ENCODE peak calls at places on chromosomes 13 and 19, in four cellular contexts. O is mesothelial cell of epicardium, I is body of pancreas, N is GM20000. W is an unnamed sample.
A peak's percentile ranks its signal among the peaks of the same experiment; 100 is the strongest.

GRCh38 chr13:70795484-70795883 is 687.2 kb upstream of the KLHL1 start:
- DNase-seq in I (no peak), N (no peak), O (no peak), W (no peak)

GRCh38 chr19:17359905-17360800 is 17.0 kb downstream of the PLVAP start:
- DNase-seq in O (no peak), N (no peak), I (no peak), W (no peak)

GRCh38 chr19:42919757-42920079 is 2.0 kb upstream of the PSG6 start:
- DNase-seq in O (no peak), N (no peak), I (no peak), W (no peak)

GRCh38 chr19:34681478-34681877 is 4.0 kb downstream of the ZNF302 start:
- DNase-seq in O (no peak), I (no peak), N (no peak), W (no peak)

GRCh38 chr13:29543230-29544215 is 52.0 kb downstream of the SLC7A1 start:
- DNase-seq in N (peak; percentile 78), O (no peak), I (no peak), W (peak; percentile 81)

GRCh38 chr13:93547886-93548285 is 321.3 kb downstream of the GPC6 start:
- DNase-seq in I (no peak), O (no peak), N (no peak), W (no peak)

GRCh38 chr19:22918221-22918620 is 84.8 kb downstream of the ZNF728 start:
- DNase-seq in I (no peak), N (no peak), O (no peak), W (no peak)

GRCh38 chr13:51342706-51343105 is 3.2 kb downstream of the SERPINE3 start:
- DNase-seq in I (no peak), N (no peak), O (no peak), W (no peak)

GRCh38 chr19:30446844-30447243 is 74.7 kb downstream of the ZNF536 start:
- DNase-seq in I (no peak), O (no peak), N (no peak), W (no peak)

GRCh38 chr19:6076675-6077463 is 33.4 kb downstream of the RFX2 start:
- DNase-seq in I (no peak), N (no peak), O (no peak), W (no peak)

GRCh38 chr19:2529473-2529918 is 53.6 kb downstream of the GADD45B start:
- DNase-seq in N (no peak), I (no peak), O (no peak), W (peak; percentile 66)

GRCh38 chr13:96279904-96280303 is 190.0 kb downstream of the HS6ST3 start:
- DNase-seq in I (no peak), O (no peak), N (no peak), W (no peak)

GRCh38 chr19:47305309-47305751 is 4.3 kb upstream of the C5AR1 start:
- DNase-seq in O (peak; percentile 44), N (peak; percentile 60), I (peak; percentile 76), W (peak; percentile 50)

GRCh38 chr13:71087006-71087405 is 780.0 kb downstream of the DACH1 start:
- DNase-seq in I (no peak), O (no peak), N (no peak), W (no peak)

GRCh38 chr19:40163541-40164129 is 27.6 kb upstream of the MAP3K10 start:
- DNase-seq in O (no peak), I (no peak), N (peak; percentile 72), W (peak; percentile 54)

GRCh38 chr13:73235385-73235784 is 176.6 kb downstream of the KLF5 start:
- DNase-seq in I (no peak), N (no peak), O (no peak), W (no peak)

GRCh38 chr19:38245826-38246498 is 10.2 kb downstream of the PPP1R14A start:
- DNase-seq in N (no peak), I (no peak), O (no peak), W (no peak)

GRCh38 chr13:41802684-41803554 is 158.0 kb downstream of the VWA8 start:
- DNase-seq in I (no peak), O (no peak), N (no peak), W (no peak)

GRCh38 chr13:111531505-111531904 is 211.1 kb downstream of the TEX29 start:
- DNase-seq in O (no peak), N (no peak), I (peak; percentile 44), W (no peak)

GRCh38 chr13:55653497-55653896 is 1487.2 kb upstream of the PRR20A start:
- DNase-seq in N (no peak), I (no peak), O (no peak), W (no peak)

GRCh38 chr13:113970810-113971470 is 2.9 kb downstream of the C13orf46 start:
- DNase-seq in I (peak; percentile 94), O (peak; percentile 11), N (no peak), W (no peak)

GRCh38 chr19:2282062-2282861 is at the start of gene PEAK3:
- DNase-seq in O (no peak), I (peak; percentile 54), N (peak; percentile 73), W (peak; percentile 75)

GRCh38 chr19:51796195-51796679 is 1.3 kb downstream of the FPR3 start:
- DNase-seq in O (no peak), N (no peak), I (no peak), W (no peak)

GRCh38 chr13:79434578-79434977 is 28.5 kb upstream of the RBM26 start:
- DNase-seq in I (no peak), O (no peak), N (no peak), W (no peak)

GRCh38 chr13:73261739-73262216 is 203.0 kb downstream of the KLF5 start:
- DNase-seq in I (peak; percentile 48), N (no peak), O (no peak), W (no peak)

GRCh38 chr13:91302070-91302469 is 45.4 kb upstream of the MIR17HG start:
- DNase-seq in O (no peak), I (no peak), N (peak; percentile 38), W (peak; percentile 36)

GRCh38 chr19:45766919-45767346 is 2.1 kb downstream of the SIX5 start:
- DNase-seq in I (no peak), N (no peak), O (no peak), W (no peak)

GRCh38 chr13:84571264-84571663 is 689.0 kb upstream of the SLITRK1 start:
- DNase-seq in I (no peak), N (no peak), O (no peak), W (no peak)

GRCh38 chr19:46718934-46719551 is 2.1 kb upstream of the PRKD2 start:
- DNase-seq in O (no peak), I (no peak), N (peak; percentile 72), W (peak; percentile 71)

GRCh38 chr13:25169951-25170553 is 2.0 kb downstream of the AMER2 start:
- DNase-seq in I (no peak), N (no peak), O (no peak), W (no peak)

GRCh38 chr13:98997738-98998641 is 20.1 kb upstream of the DOCK9 start:
- DNase-seq in I (no peak), N (no peak), O (no peak), W (no peak)

GRCh38 chr13:42119875-42120274 is 71.4 kb downstream of the DGKH start:
- DNase-seq in I (no peak), O (no peak), N (peak; percentile 11), W (no peak)

GRCh38 chr19:4583961-4584669 is 24.6 kb upstream of the SEMA6B start:
- DNase-seq in O (no peak), N (no peak), I (peak; percentile 26), W (peak; percentile 67)

GRCh38 chr19:6048808-6049405 is 61.4 kb downstream of the RFX2 start:
- DNase-seq in N (peak; percentile 92), I (peak; percentile 81), O (peak; percentile 50), W (peak; percentile 92)

GRCh38 chr13:88802886-88803285 is 1131.7 kb downstream of the SLITRK5 start:
- DNase-seq in N (no peak), I (no peak), O (no peak), W (no peak)

GRCh38 chr19:2315818-2316353 is 7.9 kb upstream of the LINGO3 start:
- DNase-seq in O (no peak), I (peak; percentile 54), N (peak; percentile 72), W (peak; percentile 77)

GRCh38 chr19:56350416-56351045 is 35.9 kb upstream of the ZSCAN5A start:
- DNase-seq in N (peak; percentile 45), O (no peak), I (peak; percentile 61), W (peak; percentile 48)
- TF ChIP-seq CTCF in N (peak; percentile 59), O (peak; percentile 71), I (peak; percentile 70), W (peak; percentile 76)

DNA sequence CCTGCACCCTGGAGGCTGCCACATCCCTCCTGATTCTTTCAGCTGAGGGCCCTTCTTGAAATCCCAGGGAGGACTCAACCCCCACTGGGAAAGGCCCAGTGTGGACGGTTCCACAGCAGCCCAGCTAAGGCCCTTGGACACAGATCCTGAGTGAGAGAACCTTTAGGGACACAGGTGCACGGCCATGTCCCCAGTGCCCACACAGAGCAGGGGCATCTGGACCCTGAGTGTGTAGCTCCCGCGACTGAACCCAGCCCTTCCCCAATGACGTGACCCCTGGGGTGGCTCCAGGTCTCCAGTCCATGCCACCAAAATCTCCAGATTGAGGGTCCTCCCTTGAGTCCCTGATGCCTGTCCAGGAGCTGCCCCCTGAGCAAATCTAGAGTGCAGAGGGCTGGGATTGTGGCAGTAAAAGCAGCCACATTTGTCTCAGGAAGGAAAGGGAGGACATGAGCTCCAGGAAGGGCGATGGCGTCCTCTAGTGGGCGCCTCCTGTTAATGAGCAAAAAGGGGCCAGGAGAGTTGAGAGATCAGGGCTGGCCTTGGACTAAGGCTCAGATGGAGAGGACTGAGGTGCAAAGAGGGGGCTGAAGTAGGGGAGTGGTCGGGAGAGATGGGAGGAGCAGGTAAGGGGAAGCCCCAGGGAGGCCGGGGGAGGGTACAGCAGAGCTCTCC is 6.9 kb upstream of the CEACAM5 start:
- DNase-seq in O (no peak), I (peak; percentile 21), N (no peak), W (no peak)
- TF ChIP-seq CTCF in O (no peak), I (peak; percentile 48), N (peak; percentile 25), W (peak; percentile 30)

GRCh38 chr13:21445759-21446158 is 13.3 kb downstream of the ZDHHC20 start:
- DNase-seq in O (no peak), N (no peak), I (no peak), W (no peak)

GRCh38 chr13:21443171-21443570 is 15.9 kb downstream of the ZDHHC20 start:
- DNase-seq in O (no peak), I (no peak), N (no peak), W (no peak)
- TF ChIP-seq CTCF in O (no peak), I (no peak), N (no peak), W (no peak)

GRCh38 chr13:74794582-74794981 is 660.4 kb upstream of the KLF12 start:
- DNase-seq in N (no peak), O (no peak), I (no peak), W (no peak)
- TF ChIP-seq CTCF in N (no peak), O (no peak), I (no peak), W (no peak)

GRCh38 chr13:23180711-23181110 is at the start of gene SGCG:
- DNase-seq in O (no peak), I (no peak), N (no peak), W (no peak)

GRCh38 chr13:23175920-23176319 is 4.9 kb upstream of the SGCG start:
- DNase-seq in N (no peak), I (no peak), O (no peak), W (no peak)
- TF ChIP-seq CTCF in N (peak; percentile 19), I (no peak), O (peak; percentile 43), W (no peak)

GRCh38 chr13:103762523-103762922 is 696.3 kb upstream of the SLC10A2 start:
- DNase-seq in N (no peak), I (no peak), O (no peak), W (no peak)
- TF ChIP-seq CTCF in N (no peak), I (no peak), O (peak; percentile 27), W (no peak)

W was measured in GM13976.